ENCODE peak calls at places on chromosomes 12 and 14, in four cellular contexts. H is neural progenitor cell, J is HCT116, U is fibroblast of lung. X is an unnamed sample. For H3K4me1, the result is how much of the 10 kb centered on the place peaks cover.

GRCh38 chr12:958449-959123 is 9.1 kb upstream of the RAD52 start:
- DNase-seq in H (peak), J (no peak), U (peak), X (no peak)

GRCh38 chr14:71488703-71489141 is 443.5 kb upstream of the RGS6 start:
- DNase-seq in H (no peak), J (no peak), U (peak), X (no peak)

GRCh38 chr14:96421236-96421635 is 29.3 kb downstream of the AK7 start:
- DNase-seq in H (no peak), J (no peak), U (no peak), X (no peak)

GRCh38 chr12:12731785-12732184 is 14.6 kb downstream of the CDKN1B start:
- DNase-seq in H (no peak), J (no peak), U (no peak), X (no peak)

GRCh38 chr12:66941150-66941549 is 262.3 kb upstream of the GRIP1 start:
- DNase-seq in H (no peak), J (no peak), U (peak), X (no peak)

GRCh38 chr12:26058308-26058707 is 66.5 kb downstream of the BHLHE41 start:
- DNase-seq in H (no peak), J (peak), U (peak), X (peak)

GRCh38 chr14:89550761-89551283 is 133.8 kb upstream of the FOXN3 start:
- DNase-seq in H (no peak), J (no peak), U (peak), X (no peak)

GRCh38 chr12:94304566-94305061 is 155.1 kb downstream of the CEP83 start:
- DNase-seq in H (peak), J (no peak), U (peak), X (no peak)

GRCh38 chr12:93847517-93848452 is 170.6 kb downstream of the CRADD start:
- DNase-seq in H (no peak), J (no peak), U (no peak), X (no peak)

GRCh38 chr12:21614510-21614909 is 9.9 kb upstream of the GYS2 start:
- DNase-seq in H (no peak), J (no peak), U (no peak), X (no peak)

GRCh38 chr12:14905269-14906004 is 19.8 kb upstream of the MGP start:
- DNase-seq in H (no peak), J (no peak), U (peak), X (no peak)

GRCh38 chr12:68868043-68868790 is 60.2 kb downstream of the MDM2 start:
- DNase-seq in H (no peak), J (no peak), U (no peak), X (no peak)

GRCh38 chr14:49982082-49982481 is 89.2 kb downstream of the ARF6 start:
- DNase-seq in H (no peak), J (no peak), U (peak), X (no peak)

GRCh38 chr12:101966496-101966895 is 89.1 kb downstream of the DRAM1 start:
- DNase-seq in H (no peak), J (no peak), U (no peak), X (no peak)

GRCh38 chr12:19144985-19145384 is 15.5 kb downstream of the PLEKHA5 start:
- DNase-seq in H (no peak), J (no peak), U (no peak), X (no peak)

GRCh38 chr14:65482769-65483438 is 70.4 kb downstream of the FUT8 start:
- DNase-seq in H (no peak), J (no peak), U (no peak), X (no peak)

GRCh38 chr12:81128930-81129554 is 51.2 kb downstream of the ACSS3 start:
- DNase-seq in H (peak), J (peak), U (peak), X (peak)

GRCh38 chr14:33356167-33356566 is 417.5 kb downstream of the NPAS3 start:
- DNase-seq in H (no peak), J (no peak), U (peak), X (no peak)

GRCh38 chr14:38485011-38485410 is 229.1 kb upstream of the CLEC14A start:
- DNase-seq in H (no peak), J (no peak), U (no peak), X (no peak)

GRCh38 chr14:83467811-83468210 is 1934.2 kb upstream of the SEL1L start:
- DNase-seq in H (no peak), J (no peak), U (peak), X (no peak)

GRCh38 chr12:80837342-80837978 is 100.3 kb downstream of the LIN7A start:
- DNase-seq in H (peak), J (peak), U (peak), X (no peak)

GRCh38 chr12:31355747-31356107 is 29.8 kb upstream of the SINHCAF start:
- DNase-seq in H (no peak), J (no peak), U (no peak), X (no peak)

GRCh38 chr12:56631790-56632700 is 1.9 kb upstream of the BAZ2A start:
- DNase-seq in H (peak), J (no peak), U (peak), X (no peak)

GRCh38 chr12:86772688-86773087 is 516.5 kb upstream of the MGAT4C start:
- DNase-seq in H (no peak), J (no peak), U (peak), X (no peak)

GRCh38 chr14:106691601-106692291 is 1165.4 kb downstream of the TMEM121 start:
- DNase-seq in H (no peak), J (no peak), U (no peak), X (peak)

DNA sequence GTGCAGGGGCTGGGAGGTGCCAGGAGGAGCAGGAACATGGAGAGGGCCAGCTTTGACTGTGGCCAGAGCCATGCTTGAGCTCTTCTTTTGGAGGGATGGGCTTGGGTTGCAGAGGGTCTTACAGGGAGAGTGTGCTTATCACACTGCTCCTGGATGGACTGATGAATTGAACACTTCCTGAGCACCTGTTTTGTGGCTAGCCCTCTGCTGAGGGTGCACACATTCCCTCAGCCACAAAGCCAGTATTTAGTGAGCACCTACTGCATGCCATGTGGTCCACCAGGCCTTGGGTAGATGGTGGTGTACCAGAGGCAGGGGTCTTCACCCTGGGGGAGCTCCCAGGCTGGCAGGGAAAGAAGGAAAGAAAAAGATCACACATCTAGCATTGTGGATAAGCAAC is 118.9 kb downstream of the SLC25A47 start:
- DNase-seq in H (no peak), J (no peak), U (no peak), X (peak)
- H3K9ac ChIP-seq in H (no peak), J (no peak), U (no peak), X (peak)

GRCh38 chr14:53330441-53330840 is 177.3 kb upstream of the DDHD1 start:
- DNase-seq in H (no peak), J (no peak), U (peak), X (no peak)
- H3K27ac ChIP-seq in H (no peak), J (no peak), U (no peak), X (no peak)

GRCh38 chr14:101838476-101838875 is 77.0 kb downstream of the PPP2R5C start:
- DNase-seq in H (no peak), J (no peak), U (no peak), X (peak)
- H3K4me1 ChIP-seq in H (under half), J (under half), U (under half), X (half or more)

DNA sequence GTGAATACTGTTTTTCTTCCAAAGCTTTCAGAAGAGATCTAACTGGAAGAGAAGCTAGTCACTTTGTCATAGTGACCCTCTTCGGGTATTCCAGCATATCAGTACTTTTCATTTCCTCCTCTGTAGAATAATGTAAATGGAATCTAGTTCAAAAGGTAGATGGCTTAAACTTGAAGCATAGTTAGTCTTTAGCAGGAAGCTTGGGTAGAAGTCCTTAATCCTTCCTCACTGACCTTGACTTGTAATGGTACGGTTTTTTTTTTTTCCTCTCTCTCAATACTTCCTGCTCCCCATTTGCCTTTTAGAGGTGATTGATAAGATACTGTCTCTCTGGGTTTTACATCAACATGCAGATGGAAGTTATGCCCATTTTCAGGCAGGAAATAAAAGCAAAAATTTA is 1.7 kb downstream of the FBXO34 start:
- DNase-seq in H (no peak), J (no peak), U (no peak), X (no peak)
- H3K9ac ChIP-seq in H (peak), J (no peak), U (no peak), X (peak)

GRCh38 chr14:90722590-90722989 is 93.6 kb downstream of the TTC7B start:
- DNase-seq in H (no peak), J (no peak), U (no peak), X (no peak)
- H3K27ac ChIP-seq in H (no peak), J (no peak), U (no peak), X (no peak)

GRCh38 chr12:69933115-69933552 is 108.1 kb downstream of the MYRFL start:
- DNase-seq in H (peak), J (no peak), U (no peak), X (no peak)
- H3K4me1 ChIP-seq in H (under half), J (under half), U (under half), X (under half)

DNA sequence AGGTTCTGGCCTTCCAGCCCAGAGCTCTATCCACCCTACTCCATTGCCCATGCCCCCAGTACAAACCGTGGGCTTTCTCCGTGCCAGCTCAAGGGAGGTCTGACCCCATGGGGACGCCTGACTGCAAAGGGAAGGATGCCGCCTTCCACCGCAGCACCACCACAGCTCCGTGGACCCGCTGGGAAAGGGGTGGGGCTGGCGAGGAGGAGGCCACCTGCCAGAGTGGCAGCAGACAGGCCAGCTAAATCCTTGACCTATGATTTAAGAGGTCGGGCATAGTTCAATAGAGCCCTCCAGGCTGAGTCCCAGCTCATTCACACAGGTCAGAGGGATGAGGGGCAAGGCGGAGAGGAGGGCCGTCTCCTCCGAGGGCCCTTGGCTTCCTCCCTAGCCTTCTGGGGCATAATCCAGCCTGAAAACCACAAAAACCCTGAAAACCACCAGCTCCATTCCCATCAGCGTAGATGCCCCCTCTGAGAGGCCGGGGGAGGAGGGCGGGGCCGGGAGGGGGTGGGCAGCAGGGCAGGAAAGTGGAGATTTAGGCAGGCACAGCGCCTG is 14.9 kb upstream of the FIGNL2 start:
- DNase-seq in H (peak), J (no peak), U (peak), X (no peak)
- H3K9ac ChIP-seq in H (no peak), J (no peak), U (no peak), X (no peak)

GRCh38 chr14:105087963-105088811 is 23.0 kb upstream of the GPR132 start:
- DNase-seq in H (peak), J (no peak), U (peak), X (no peak)
- H3K27ac ChIP-seq in H (no peak), J (peak), U (peak), X (no peak)